ENCODE peak calls at places on chromosome 15, in nine cellular contexts. U is NCI-H345; C is sciatic nerve; A is kidney epithelial cell; J is LoVo; M is stimulated activated CD4-positive, alpha-beta T cell treated with anti-CD3 and anti-CD28 coated beads, Interleukin-4, amount 100 ng/mL, for 1 hour; W is immature natural killer cell; K is GM04504; E is RWPE1. I is an unnamed sample.

GRCh38 chr15:38613085-38613484 is 48.5 kb upstream of the RASGRP1 start:
- DNase-seq in U (no peak), C (no peak), A (no peak), J (no peak), M (no peak), W (no peak), K (no peak), E (no peak), I (no peak)

GRCh38 chr15:90035095-90035834 is 34.1 kb downstream of the ZNF710 start:
- DNase-seq in U (peak), C (peak), A (no peak), J (peak), M (no peak), W (peak), K (no peak), E (peak), I (no peak)

GRCh38 chr15:62739082-62739481 is 303.5 kb upstream of the TPM1 start:
- DNase-seq in U (no peak), C (no peak), A (peak), J (no peak), M (no peak), W (no peak), K (peak), E (peak), I (no peak)

GRCh38 chr15:83036253-83036652 is 24.8 kb upstream of the C15orf40 start:
- DNase-seq in U (no peak), C (no peak), A (no peak), J (no peak), M (no peak), W (no peak), K (no peak), E (no peak), I (no peak)

GRCh38 chr15:26996250-26996649 is 25.3 kb downstream of the GABRG3 start:
- DNase-seq in U (no peak), C (no peak), A (no peak), J (no peak), M (no peak), W (no peak), K (no peak), E (no peak), I (no peak)

GRCh38 chr15:48602358-48603122 is 43.0 kb downstream of the FBN1 start:
- DNase-seq in U (no peak), C (no peak), A (peak), J (no peak), M (no peak), W (no peak), K (peak), E (peak), I (no peak)

GRCh38 chr15:48222627-48223026 is 16.5 kb downstream of the SLC12A1 start:
- DNase-seq in U (no peak), C (no peak), A (no peak), J (no peak), M (no peak), W (no peak), K (no peak), E (no peak), I (no peak)

GRCh38 chr15:73988075-73988969 is 3.8 kb downstream of the STOML1 start:
- DNase-seq in U (no peak), C (no peak), A (no peak), J (no peak), M (no peak), W (no peak), K (no peak), E (no peak), I (no peak)

GRCh38 chr15:33195283-33195682 is 769 bp upstream of the FMN1 start:
- DNase-seq in U (no peak), C (no peak), A (no peak), J (no peak), M (no peak), W (no peak), K (no peak), E (no peak), I (no peak)

GRCh38 chr15:75449585-75450306 is 1.7 kb downstream of the SIN3A start:
- DNase-seq in U (no peak), C (no peak), A (no peak), J (no peak), M (no peak), W (no peak), K (no peak), E (no peak), I (no peak)

GRCh38 chr15:31558840-31559239 is 232.2 kb downstream of the KLF13 start:
- DNase-seq in U (no peak), C (no peak), A (no peak), J (no peak), M (no peak), W (no peak), K (no peak), E (no peak), I (no peak)

GRCh38 chr15:62940755-62941361 is 101.7 kb upstream of the TPM1 start:
- DNase-seq in U (no peak), C (peak), A (peak), J (no peak), M (no peak), W (no peak), K (peak), E (peak), I (no peak)

I was measured in activated naive CD8-positive, alpha-beta T cell treated with anti-CD3 and anti-CD28 coated beads, Interleukin-2, amount 50 U/mL, for 24 hours.